ENCODE peak calls at places on chromosomes 11 and 22, in eight cellular contexts. L is A673, T is Calu3, Z is right lobe of liver, R is GM10248, J is pancreas, U is HFFc6, E is A549. Y is an unnamed sample.
A peak's percentile ranks its signal among the peaks of the same experiment; 100 is the strongest.

GRCh38 chr11:100918551-100919500 is 210.8 kb downstream of the PGR start:
- DNase-seq in L (peak; percentile 60), T (peak; percentile 24), Z (peak; percentile 37), R (no peak), J (no peak), U (no peak), E (no peak), Y (no peak)

GRCh38 chr22:23503736-23504440 is 76.2 kb downstream of the IGLL1 start:
- DNase-seq in L (no peak), T (no peak), Z (no peak), R (no peak), J (no peak), U (no peak), E (no peak), Y (no peak)

GRCh38 chr22:42202048-42202447 is 68.4 kb downstream of the TCF20 start:
- DNase-seq in L (no peak), T (no peak), Z (no peak), R (no peak), J (no peak), U (no peak), E (no peak), Y (no peak)

GRCh38 chr11:110710520-110711381 is 1.5 kb downstream of the ARHGAP20 start:
- DNase-seq in L (peak; percentile 65), T (no peak), Z (peak; percentile 75), R (peak; percentile 17), J (peak; percentile 19), U (no peak), E (no peak), Y (no peak)

GRCh38 chr11:30949838-30950237 is 363.7 kb upstream of the MPPED2 start:
- DNase-seq in L (no peak), T (no peak), Z (no peak), R (no peak), J (no peak), U (no peak), E (no peak), Y (no peak)

GRCh38 chr11:117010808-117011540 is 87.3 kb downstream of the SIK3 start:
- DNase-seq in L (peak; percentile 90), T (no peak), Z (no peak), R (no peak), J (no peak), U (peak; percentile 98), E (peak; percentile 54), Y (no peak)

GRCh38 chr11:28759311-28759710 is 651.1 kb downstream of the METTL15 start:
- DNase-seq in L (no peak), T (peak; percentile 55), Z (no peak), R (no peak), J (peak; percentile 20), U (no peak), E (no peak), Y (no peak)

GRCh38 chr22:21447694-21448402 is 19.3 kb upstream of the TMEM191C start:
- DNase-seq in L (peak; percentile 24), T (no peak), Z (no peak), R (no peak), J (peak; percentile 61), U (no peak), E (no peak), Y (no peak)

GRCh38 chr11:78050964-78051831 is 12.5 kb upstream of the THRSP start:
- DNase-seq in L (no peak), T (no peak), Z (no peak), R (no peak), J (no peak), U (peak; percentile 74), E (no peak), Y (no peak)

GRCh38 chr11:131423715-131424114 is 53.3 kb downstream of the NTM start:
- DNase-seq in L (no peak), T (no peak), Z (no peak), R (no peak), J (peak; percentile 45), U (no peak), E (peak; percentile 4), Y (no peak)

GRCh38 chr11:46489668-46490560 is 98.3 kb upstream of the CHRM4 start:
- DNase-seq in L (peak; percentile 90), T (peak; percentile 48), Z (no peak), R (peak; percentile 55), J (no peak), U (peak; percentile 39), E (peak; percentile 56), Y (no peak)

GRCh38 chr11:111422494-111423249 is 43.6 kb upstream of the POU2AF1 start:
- DNase-seq in L (peak; percentile 82), T (peak; percentile 72), Z (peak; percentile 41), R (peak; percentile 63), J (peak; percentile 65), U (no peak), E (peak; percentile 6), Y (peak; percentile 48)

GRCh38 chr22:16651217-16651616 is 58.6 kb upstream of the CCT8L2 start:
- DNase-seq in L (no peak), T (no peak), Z (no peak), R (no peak), J (no peak), U (no peak), E (no peak), Y (no peak)

GRCh38 chr11:60915250-60915914 is 1.4 kb downstream of the TMEM109 start:
- DNase-seq in L (peak; percentile 53), T (peak; percentile 79), Z (no peak), R (peak; percentile 76), J (peak; percentile 68), U (peak; percentile 65), E (peak; percentile 69), Y (peak; percentile 68)
- TF ChIP-seq CTCF in L (peak; percentile 41), T (no peak), Z (peak; percentile 19), R (peak; percentile 66), J (no peak), U (peak; percentile 62), E (peak; percentile 51), Y (peak; percentile 23)

GRCh38 chr22:39130152-39130704 is 22.3 kb downstream of the CBX7 start:
- DNase-seq in L (no peak), T (no peak), Z (no peak), R (no peak), J (no peak), U (no peak), E (no peak), Y (no peak)
- TF ChIP-seq CTCF in L (no peak), T (no peak), Z (no peak), R (no peak), J (no peak), U (no peak), E (no peak), Y (no peak)

DNA sequence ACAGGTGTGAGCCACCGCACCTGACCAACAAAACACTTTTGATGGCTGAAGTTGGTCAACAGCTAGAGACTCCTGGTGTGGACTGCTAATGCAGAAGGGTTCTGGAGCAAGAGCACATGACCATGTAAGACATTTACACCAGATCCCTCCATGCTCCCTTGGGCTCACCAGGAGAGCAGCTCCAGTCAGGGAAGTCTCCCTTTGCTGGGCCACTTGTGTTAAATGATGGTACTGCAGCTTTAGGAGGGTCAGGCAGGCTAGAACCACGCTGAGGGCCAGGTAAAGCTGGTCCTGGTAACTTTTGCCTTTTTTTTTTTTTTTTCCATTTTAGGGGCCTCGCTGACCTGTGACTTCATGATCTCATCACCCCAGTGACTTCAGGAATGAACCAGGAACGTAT is 146.4 kb downstream of the FBXO7 start:
- DNase-seq in L (no peak), T (no peak), Z (no peak), R (no peak), J (no peak), U (no peak), E (no peak), Y (no peak)
- TF ChIP-seq CTCF in L (no peak), T (no peak), Z (no peak), R (no peak), J (no peak), U (peak; percentile 17), E (no peak), Y (no peak)

DNA sequence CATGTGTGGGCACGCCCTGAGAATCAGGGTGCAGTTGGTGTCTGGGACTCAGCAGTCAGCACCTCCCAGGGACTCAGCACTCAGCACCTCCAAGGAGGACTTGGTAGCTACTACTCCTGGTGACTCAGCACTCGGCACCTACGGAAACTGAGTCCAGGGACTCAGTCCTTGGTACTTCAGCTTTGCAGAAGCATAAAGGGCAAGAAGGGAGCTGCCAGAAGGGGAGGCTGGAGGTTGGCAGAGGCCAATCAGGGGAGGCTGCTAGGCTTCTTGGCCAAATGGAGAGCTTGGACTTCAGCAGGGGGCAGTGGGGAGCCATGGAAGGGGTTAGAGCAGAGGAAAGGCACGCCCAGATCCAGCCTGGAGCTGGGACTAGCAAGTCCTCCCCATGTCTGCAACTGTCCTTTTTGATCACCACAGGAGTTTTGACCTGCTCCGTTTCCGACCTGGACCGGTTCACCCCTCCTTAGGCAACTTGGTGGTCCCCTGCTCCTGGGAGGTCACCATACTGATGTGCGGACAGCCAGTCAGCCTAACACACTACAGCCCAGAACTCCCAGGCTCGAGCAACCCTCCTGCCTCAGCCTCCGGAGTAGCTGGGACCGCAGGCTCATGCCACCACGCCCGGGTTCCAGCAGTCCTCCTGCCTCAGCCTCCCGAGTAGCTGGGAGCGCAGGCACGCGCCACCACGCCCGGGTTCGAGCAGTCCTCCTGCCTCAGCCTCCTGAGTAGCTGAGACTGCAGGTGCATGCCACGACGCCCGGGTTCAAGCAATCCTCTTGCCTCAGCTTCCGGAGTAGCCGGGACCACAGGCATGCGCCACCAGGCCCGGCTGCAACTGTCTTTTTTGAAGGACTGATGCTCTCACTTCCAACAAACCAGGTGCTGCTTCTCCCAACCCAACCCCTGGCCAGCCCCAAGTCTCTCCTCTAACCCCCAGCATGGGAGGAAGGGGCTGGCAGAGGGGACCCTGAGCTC is 1.5 kb downstream of the ANO9 start:
- DNase-seq in L (no peak), T (no peak), Z (no peak), R (no peak), J (no peak), U (no peak), E (no peak), Y (no peak)
- TF ChIP-seq CTCF in L (no peak), T (no peak), Z (no peak), R (peak; percentile 27), J (no peak), U (peak; percentile 14), E (no peak), Y (peak; percentile 40)

GRCh38 chr11:45021692-45022130 is 71.0 kb upstream of the TP53I11 start:
- DNase-seq in L (peak; percentile 33), T (no peak), Z (no peak), R (no peak), J (peak; percentile 32), U (no peak), E (no peak), Y (no peak)
- TF ChIP-seq CTCF in L (no peak), T (no peak), Z (no peak), R (no peak), J (no peak), U (no peak), E (no peak), Y (no peak)

GRCh38 chr11:76160856-76161255 is 45.4 kb downstream of the WNT11 start:
- DNase-seq in L (no peak), T (no peak), Z (no peak), R (no peak), J (no peak), U (no peak), E (no peak), Y (no peak)
- TF ChIP-seq CTCF in L (no peak), T (no peak), Z (no peak), R (no peak), J (no peak), U (no peak), E (no peak), Y (no peak)

DNA sequence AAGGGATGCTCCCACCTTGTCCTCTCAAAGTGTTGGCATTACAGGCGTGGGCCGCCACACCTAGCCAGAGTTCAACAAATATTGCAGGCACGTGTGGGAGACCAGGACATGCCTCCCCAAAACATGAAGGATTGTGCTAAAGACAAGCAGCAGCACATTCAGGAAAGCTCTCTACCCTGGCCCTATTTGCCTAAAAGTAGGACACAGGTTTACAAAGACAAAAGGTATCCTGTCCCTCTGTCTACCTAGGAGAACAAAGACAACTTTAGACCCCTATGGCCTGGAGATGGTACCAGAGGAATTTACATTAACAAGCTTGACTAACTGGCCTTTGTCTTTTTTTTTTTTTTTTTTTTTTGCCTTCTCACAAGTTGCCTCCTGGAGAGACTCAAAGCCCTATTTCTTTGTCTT is 904 bp upstream of the ACCS start:
- DNase-seq in L (no peak), T (no peak), Z (no peak), R (no peak), J (no peak), U (no peak), E (no peak), Y (no peak)
- TF ChIP-seq CTCF in L (no peak), T (no peak), Z (no peak), R (no peak), J (no peak), U (no peak), E (no peak), Y (no peak)